ENCODE peak calls at places on chromosomes 2 and 18, in four cellular contexts. A, P, E and B are unnamed samples.

GRCh38 chr2:109516445-109517117 is 97.2 kb downstream of the SEPTIN10 start:
- DNase-seq in P (no peak), E (peak), A (peak), B (peak)

GRCh38 chr2:232593931-232594330 is 39.5 kb upstream of the EFHD1 start:
- DNase-seq in A (no peak), P (no peak), E (no peak), B (no peak)

GRCh38 chr18:34884456-34884855 is 156.8 kb upstream of the MAPRE2 start:
- DNase-seq in P (no peak), E (no peak), A (no peak), B (no peak)

GRCh38 chr2:230417436-230417835 is 1.4 kb downstream of the SP100 start:
- DNase-seq in P (no peak), E (no peak), A (no peak), B (no peak)

GRCh38 chr2:234661849-234662248 is 165.0 kb upstream of the ARL4C start:
- DNase-seq in E (no peak), P (no peak), A (no peak), B (no peak)

GRCh38 chr2:178819992-178820391 is 12.8 kb upstream of the TTN start:
- DNase-seq in P (no peak), E (peak), A (no peak), B (no peak)

GRCh38 chr2:120660771-120661459 is 74.8 kb upstream of the GLI2 start:
- DNase-seq in A (no peak), P (no peak), E (no peak), B (no peak)

GRCh38 chr2:206031162-206031784 is 54.7 kb downstream of the INO80D start:
- DNase-seq in P (no peak), A (no peak), E (no peak), B (no peak)